ENCODE peak calls at places on chromosome 13, in four cellular contexts. One of them, this sample, is unnamed.

GRCh38 chr13:99280166-99280565 is 22.0 kb upstream of the GPR18 start:
- DNase-seq in A549: no peak
- DNase-seq in GM12878: no peak
- DNase-seq in HepG2: no peak
- DNase-seq in this sample: no peak

GRCh38 chr13:45737571-45738002 is 35.5 kb downstream of the CBY2 start:
- DNase-seq in A549: peak; percentile 8
- DNase-seq in HepG2: no peak
- DNase-seq in GM12878: no peak
- DNase-seq in this sample: peak; percentile 34

GRCh38 chr13:28753208-28753892 is 34.6 kb upstream of the SLC46A3 start:
- DNase-seq in HepG2: peak; percentile 75
- DNase-seq in A549: peak; percentile 92
- DNase-seq in GM12878: no peak
- DNase-seq in this sample: no peak

GRCh38 chr13:83881917-83882625 is at the start of gene SLITRK1:
- DNase-seq in HepG2: no peak
- DNase-seq in GM12878: peak; percentile 9
- DNase-seq in A549: peak; percentile 17
- DNase-seq in this sample: peak; percentile 17

GRCh38 chr13:21330126-21330861 is 128.8 kb downstream of the ZDHHC20 start:
- DNase-seq in GM12878: peak; percentile 60
- DNase-seq in A549: no peak
- DNase-seq in HepG2: no peak
- DNase-seq in this sample: no peak

GRCh38 chr13:85503797-85504196 is 295.4 kb downstream of the SLITRK6 start:
- DNase-seq in A549: peak; percentile 12
- DNase-seq in HepG2: no peak
- DNase-seq in GM12878: no peak
- DNase-seq in this sample: no peak

GRCh38 chr13:95129004-95129403 is 172.2 kb downstream of the ABCC4 start:
- DNase-seq in GM12878: no peak
- DNase-seq in A549: no peak
- DNase-seq in HepG2: no peak
- DNase-seq in this sample: no peak

GRCh38 chr13:109255457-109255856 is 530.9 kb downstream of the IRS2 start:
- DNase-seq in A549: no peak
- DNase-seq in GM12878: no peak
- DNase-seq in HepG2: no peak
- DNase-seq in this sample: no peak

GRCh38 chr13:97648171-97648880 is 214.4 kb downstream of the RAP2A start:
- DNase-seq in A549: no peak
- DNase-seq in HepG2: no peak
- DNase-seq in GM12878: no peak
- DNase-seq in this sample: no peak

GRCh38 chr13:48873598-48873997 is 102.1 kb upstream of the FNDC3A start:
- DNase-seq in A549: peak; percentile 4
- DNase-seq in HepG2: no peak
- DNase-seq in GM12878: no peak
- DNase-seq in this sample: no peak

GRCh38 chr13:89862011-89862690 is 1485.3 kb upstream of the MIR17HG start:
- DNase-seq in A549: no peak
- DNase-seq in GM12878: no peak
- DNase-seq in HepG2: no peak
- DNase-seq in this sample: no peak

GRCh38 chr13:28746289-28746612 is 27.5 kb upstream of the SLC46A3 start:
- DNase-seq in HepG2: no peak
- DNase-seq in A549: no peak
- DNase-seq in GM12878: no peak
- DNase-seq in this sample: no peak

GRCh38 chr13:48265217-48265815 is 32.3 kb downstream of the ITM2B start:
- DNase-seq in HepG2: no peak
- DNase-seq in A549: no peak
- DNase-seq in GM12878: peak; percentile 27
- DNase-seq in this sample: no peak

GRCh38 chr13:40572961-40573360 is 93.5 kb downstream of the FOXO1 start:
- DNase-seq in GM12878: no peak
- DNase-seq in A549: no peak
- DNase-seq in HepG2: no peak
- DNase-seq in this sample: no peak

GRCh38 chr13:99522288-99522687 is 21.0 kb downstream of the TM9SF2 start:
- DNase-seq in A549: no peak
- DNase-seq in GM12878: no peak
- DNase-seq in HepG2: no peak
- DNase-seq in this sample: no peak

GRCh38 chr13:102729560-102730275 is 34.9 kb upstream of the METTL21C start:
- DNase-seq in HepG2: no peak
- DNase-seq in A549: peak; percentile 35
- DNase-seq in GM12878: no peak
- DNase-seq in this sample: no peak

GRCh38 chr13:112828082-112828699 is 138.4 kb downstream of the ATP11A start:
- DNase-seq in GM12878: no peak
- DNase-seq in A549: no peak
- DNase-seq in HepG2: no peak
- DNase-seq in this sample: no peak

GRCh38 chr13:65217459-65217858 is 2012.7 kb downstream of the PCDH9 start:
- DNase-seq in HepG2: no peak
- DNase-seq in GM12878: no peak
- DNase-seq in A549: no peak
- DNase-seq in this sample: no peak

GRCh38 chr13:51874651-51875050 is 12.9 kb downstream of the CCDC70 start:
- DNase-seq in GM12878: no peak
- DNase-seq in A549: no peak
- DNase-seq in HepG2: no peak
- DNase-seq in this sample: no peak

GRCh38 chr13:94369862-94370491 is 109.5 kb downstream of the DCT start:
- DNase-seq in HepG2: no peak
- DNase-seq in A549: no peak
- DNase-seq in GM12878: no peak
- DNase-seq in this sample: no peak

GRCh38 chr13:26988059-26988769 is 183.4 kb downstream of the USP12 start:
- DNase-seq in HepG2: peak; percentile 47
- DNase-seq in GM12878: no peak
- DNase-seq in A549: peak; percentile 39
- DNase-seq in this sample: no peak

GRCh38 chr13:27919934-27920676 is at the start of gene PDX1:
- DNase-seq in HepG2: no peak
- DNase-seq in A549: no peak
- DNase-seq in GM12878: no peak
- DNase-seq in this sample: peak; percentile 2

GRCh38 chr13:58584610-58585009 is 953.1 kb downstream of the PCDH17 start:
- DNase-seq in GM12878: no peak
- DNase-seq in HepG2: no peak
- DNase-seq in A549: no peak
- DNase-seq in this sample: no peak

GRCh38 chr13:94967183-94968039 is 255.1 kb upstream of the SOX21 start:
- DNase-seq in GM12878: no peak
- DNase-seq in HepG2: no peak
- DNase-seq in A549: peak; percentile 38
- DNase-seq in this sample: peak; percentile 8

GRCh38 chr13:30112602-30113435 is 194.5 kb downstream of the KATNAL1 start:
- DNase-seq in A549: peak; percentile 79
- DNase-seq in HepG2: peak; percentile 66
- DNase-seq in GM12878: no peak
- DNase-seq in this sample: peak; percentile 63

GRCh38 chr13:27593267-27593666 is 27.1 kb downstream of the LNX2 start:
- DNase-seq in HepG2: no peak
- DNase-seq in GM12878: no peak
- DNase-seq in A549: no peak
- DNase-seq in this sample: no peak

GRCh38 chr13:26343816-26344215 is 89.9 kb downstream of the CDK8 start:
- DNase-seq in HepG2: no peak
- DNase-seq in GM12878: no peak
- DNase-seq in A549: no peak
- DNase-seq in this sample: no peak

GRCh38 chr13:20518652-20519051 is 7.0 kb downstream of the CRYL1 start:
- DNase-seq in A549: no peak
- DNase-seq in GM12878: no peak
- DNase-seq in HepG2: no peak
- DNase-seq in this sample: no peak

GRCh38 chr13:72808917-72809500 is 27.1 kb downstream of the PIBF1 start:
- DNase-seq in HepG2: peak; percentile 9
- DNase-seq in A549: peak; percentile 9
- DNase-seq in GM12878: no peak
- DNase-seq in this sample: peak; percentile 12

GRCh38 chr13:38008636-38009035 is 139.1 kb upstream of the TRPC4 start:
- DNase-seq in A549: no peak
- DNase-seq in GM12878: no peak
- DNase-seq in HepG2: no peak
- DNase-seq in this sample: no peak

GRCh38 chr13:32495841-32496240 is 42.8 kb downstream of the N4BP2L2 start:
- DNase-seq in HepG2: no peak
- DNase-seq in A549: no peak
- DNase-seq in GM12878: no peak
- DNase-seq in this sample: no peak

GRCh38 chr13:98978280-98978679 is 416 bp upstream of the DOCK9 start:
- DNase-seq in A549: no peak
- DNase-seq in GM12878: no peak
- DNase-seq in HepG2: no peak
- DNase-seq in this sample: no peak

GRCh38 chr13:67070306-67070705 is 159.8 kb downstream of the PCDH9 start:
- DNase-seq in HepG2: no peak
- DNase-seq in A549: no peak
- DNase-seq in GM12878: no peak
- DNase-seq in this sample: no peak

GRCh38 chr13:48504606-48505369 is 28.1 kb downstream of the RCBTB2 start:
- DNase-seq in GM12878: no peak
- DNase-seq in A549: no peak
- DNase-seq in HepG2: no peak
- DNase-seq in this sample: no peak

GRCh38 chr13:61414686-61415664 is 674 bp downstream of the PCDH20 start:
- DNase-seq in GM12878: no peak
- DNase-seq in A549: peak; percentile 7
- DNase-seq in HepG2: peak; percentile 26
- DNase-seq in this sample: no peak

GRCh38 chr13:20824762-20825161 is 51.0 kb upstream of the EEF1AKMT1 start:
- DNase-seq in HepG2: no peak
- DNase-seq in GM12878: no peak
- DNase-seq in A549: no peak
- DNase-seq in this sample: no peak

GRCh38 chr13:79589605-79590511 is 108.9 kb downstream of the NDFIP2 start:
- DNase-seq in GM12878: no peak
- DNase-seq in A549: no peak
- DNase-seq in HepG2: no peak
- DNase-seq in this sample: no peak

GRCh38 chr13:113176292-113176691 is 17.8 kb downstream of the PROZ start:
- DNase-seq in GM12878: no peak
- DNase-seq in A549: no peak
- DNase-seq in HepG2: no peak
- DNase-seq in this sample: no peak

GRCh38 chr13:23506821-23507210 is 63.4 kb upstream of the TNFRSF19 start:
- DNase-seq in GM12878: no peak
- DNase-seq in A549: no peak
- DNase-seq in HepG2: no peak
- DNase-seq in this sample: no peak

GRCh38 chr13:114071991-114072390 is 60.4 kb downstream of the RASA3 start:
- DNase-seq in GM12878: no peak
- DNase-seq in A549: no peak
- DNase-seq in HepG2: no peak
- DNase-seq in this sample: no peak

GRCh38 chr13:19052180-19052579 is 129.4 kb downstream of the TUBA3C start:
- DNase-seq in A549: no peak
- DNase-seq in GM12878: no peak
- DNase-seq in HepG2: no peak
- DNase-seq in this sample: no peak
- TF ChIP-seq HDAC2 in A549: no peak
- TF ChIP-seq HDAC2 in GM12878: no peak
- TF ChIP-seq HDAC2 in HepG2: no peak
- TF ChIP-seq HDAC2 in this sample: no peak

GRCh38 chr13:100721885-100722512 is 47.4 kb upstream of the TMTC4 start:
- DNase-seq in GM12878: no peak
- DNase-seq in A549: peak; percentile 31
- DNase-seq in HepG2: peak; percentile 50
- DNase-seq in this sample: peak; percentile 54
- TF ChIP-seq BHLHE40 in GM12878: no peak
- TF ChIP-seq BHLHE40 in A549: no peak
- TF ChIP-seq BHLHE40 in HepG2: no peak
- TF ChIP-seq BHLHE40 in this sample: no peak

DNA sequence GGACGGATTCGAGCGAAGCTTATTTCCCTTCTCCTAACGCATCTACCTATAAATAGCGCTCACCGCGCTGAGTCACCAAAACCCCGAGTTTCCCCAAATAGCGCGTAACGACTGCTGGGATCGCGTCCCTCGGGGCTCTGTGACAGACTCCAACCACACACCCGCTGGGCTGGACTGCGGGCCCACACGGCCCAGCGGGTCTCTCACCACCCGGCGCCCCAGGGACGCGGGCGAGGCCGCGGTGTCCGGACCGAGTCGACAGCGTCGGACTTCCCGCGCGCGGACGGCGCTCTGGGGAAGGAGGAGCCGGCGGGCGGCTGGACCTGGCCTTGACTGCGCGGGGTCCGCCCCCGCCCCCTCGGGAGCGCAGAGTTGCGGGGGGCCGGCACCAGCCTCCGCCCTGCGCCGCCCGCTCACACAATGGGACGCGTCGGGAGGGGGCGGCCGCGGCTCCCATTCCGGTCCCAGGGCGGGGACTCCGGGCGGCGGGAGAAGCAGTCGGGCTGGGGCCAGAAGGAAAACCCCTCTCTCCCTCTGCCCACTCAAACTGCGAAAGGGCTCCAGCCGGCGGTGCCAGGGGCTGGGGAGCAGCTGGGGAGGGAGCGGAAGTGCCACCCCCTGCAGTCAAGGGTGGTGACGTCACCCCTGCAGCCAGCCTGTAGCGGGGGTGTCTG is 108.8 kb downstream of the KCNRG start:
- DNase-seq in A549: peak; percentile 93
- DNase-seq in HepG2: peak; percentile 90
- DNase-seq in GM12878: no peak
- DNase-seq in this sample: no peak
- TF ChIP-seq HDAC2 in A549: no peak
- TF ChIP-seq HDAC2 in HepG2: peak; percentile 46
- TF ChIP-seq HDAC2 in GM12878: no peak
- TF ChIP-seq HDAC2 in this sample: no peak

GRCh38 chr13:110618167-110618566 is 2.8 kb downstream of the NAXD start:
- DNase-seq in A549: no peak
- DNase-seq in HepG2: no peak
- DNase-seq in GM12878: no peak
- DNase-seq in this sample: no peak

GRCh38 chr13:110617326-110618072 is 2.2 kb downstream of the NAXD start:
- DNase-seq in A549: no peak
- DNase-seq in GM12878: no peak
- DNase-seq in HepG2: peak; percentile 43
- DNase-seq in this sample: peak; percentile 38

GRCh38 chr13:110615322-110616102 is at the start of gene NAXD:
- DNase-seq in HepG2: peak; percentile 89
- DNase-seq in A549: peak; percentile 94
- DNase-seq in GM12878: peak; percentile 62
- DNase-seq in this sample: peak; percentile 97

GRCh38 chr13:110615005-110615321 is 382 bp upstream of the NAXD start:
- DNase-seq in A549: no peak
- DNase-seq in GM12878: no peak
- DNase-seq in HepG2: no peak
- DNase-seq in this sample: no peak

GRCh38 chr13:110616103-110617101 is 1.1 kb downstream of the NAXD start:
- DNase-seq in A549: peak; percentile 36
- DNase-seq in GM12878: no peak
- DNase-seq in HepG2: peak; percentile 26
- DNase-seq in this sample: peak; percentile 59
- TF ChIP-seq BHLHE40 in A549: no peak
- TF ChIP-seq BHLHE40 in GM12878: peak; percentile 39
- TF ChIP-seq BHLHE40 in HepG2: no peak
- TF ChIP-seq BHLHE40 in this sample: no peak